ENCODE peak calls at places on chromosome 13, in six cellular contexts. M is activated T-cell treated with anti-CD3 and anti-CD28 coated beads for 48 hours; B is fibroblast of lung; Y is endothelial cell; Z is glutamatergic neuron; W is natural killer cell treated with Interleukin-12 subunit alpha and Interleukin-12 subunit beta and Interleukin-15 and Interleukin-18, amount 100 ng/mL, for 72 hours. F is an unnamed sample.

GRCh38 chr13:27442071-27442647 is 8.2 kb downstream of the MTIF3 start:
- DNase-seq in M (no peak), B (no peak), Y (no peak), Z (no peak), W (no peak), F (no peak)

GRCh38 chr13:51913421-51914136 is 51.8 kb downstream of the CCDC70 start:
- DNase-seq in M (no peak), B (no peak), Y (peak), Z (peak), W (no peak), F (no peak)

GRCh38 chr13:19591864-19592263 is 30.5 kb upstream of the TPTE2 start:
- DNase-seq in M (no peak), B (no peak), Y (no peak), Z (no peak), W (no peak), F (no peak)

GRCh38 chr13:51148952-51149573 is 38.0 kb upstream of the C13orf42 start:
- DNase-seq in M (no peak), B (peak), Y (peak), Z (peak), W (no peak), F (peak)

GRCh38 chr13:49759503-49759902 is 33.0 kb downstream of the KPNA3 start:
- DNase-seq in M (no peak), B (no peak), Y (no peak), Z (no peak), W (no peak), F (no peak)

GRCh38 chr13:50713849-50714248 is 129.6 kb downstream of the DLEU7 start:
- DNase-seq in M (no peak), B (peak), Y (no peak), Z (no peak), W (peak), F (no peak)

GRCh38 chr13:26688286-26688685 is 72.3 kb downstream of the GPR12 start:
- DNase-seq in M (no peak), B (no peak), Y (no peak), Z (no peak), W (no peak), F (no peak)

GRCh38 chr13:47175172-47175806 is 278.4 kb upstream of the HTR2A start:
- DNase-seq in M (no peak), B (peak), Y (no peak), Z (no peak), W (no peak), F (no peak)

GRCh38 chr13:33615436-33615835 is 202.5 kb upstream of the RFC3 start:
- DNase-seq in M (no peak), B (no peak), Y (no peak), Z (no peak), W (no peak), F (no peak)

GRCh38 chr13:39616087-39616694 is 13.2 kb upstream of the LHFPL6 start:
- DNase-seq in M (no peak), B (peak), Y (peak), Z (peak), W (no peak), F (peak)

GRCh38 chr13:102651392-102651791 is 43.5 kb downstream of the METTL21C start:
- DNase-seq in M (no peak), B (peak), Y (no peak), Z (no peak), W (no peak), F (no peak)

GRCh38 chr13:95704510-95704909 is 27.6 kb downstream of the DNAJC3 start:
- DNase-seq in M (no peak), B (no peak), Y (no peak), Z (no peak), W (no peak), F (no peak)

GRCh38 chr13:21240586-21240985 is 64.1 kb downstream of the MRPL57 start:
- DNase-seq in M (no peak), B (peak), Y (no peak), Z (no peak), W (no peak), F (no peak)

GRCh38 chr13:113403255-113404104 is 39.5 kb upstream of the GRTP1 start:
- DNase-seq in M (no peak), B (no peak), Y (no peak), Z (no peak), W (no peak), F (no peak)

GRCh38 chr13:43544011-43544410 is 242.8 kb downstream of the ENOX1 start:
- DNase-seq in M (no peak), B (peak), Y (no peak), Z (no peak), W (no peak), F (no peak)

GRCh38 chr13:83121904-83122303 is 760.4 kb downstream of the SLITRK1 start:
- DNase-seq in M (no peak), B (peak), Y (no peak), Z (no peak), W (no peak), F (no peak)

GRCh38 chr13:33676700-33677048 is 141.3 kb upstream of the RFC3 start:
- DNase-seq in M (no peak), B (peak), Y (no peak), Z (no peak), W (no peak), F (peak)

GRCh38 chr13:28048768-28049167 is 51.6 kb downstream of the FLT3 start:
- DNase-seq in M (no peak), B (no peak), Y (no peak), Z (no peak), W (no peak), F (no peak)

GRCh38 chr13:114106526-114106925 is 25.9 kb downstream of the RASA3 start:
- DNase-seq in M (no peak), B (no peak), Y (no peak), Z (no peak), W (no peak), F (no peak)

GRCh38 chr13:100209857-100210580 is 121.1 kb downstream of the PCCA start:
- DNase-seq in M (no peak), B (peak), Y (no peak), Z (no peak), W (no peak), F (no peak)

GRCh38 chr13:20127263-20127562 is 33.6 kb downstream of the GJA3 start:
- DNase-seq in M (no peak), B (no peak), Y (no peak), Z (no peak), W (no peak), F (no peak)

GRCh38 chr13:22017226-22017625 is 346.4 kb downstream of the FGF9 start:
- DNase-seq in M (no peak), B (no peak), Y (no peak), Z (no peak), W (no peak), F (no peak)

GRCh38 chr13:27053235-27053884 is 118.3 kb downstream of the USP12 start:
- DNase-seq in M (no peak), B (no peak), Y (no peak), Z (no peak), W (no peak), F (no peak)

GRCh38 chr13:98890186-98890585 is 87.7 kb downstream of the DOCK9 start:
- DNase-seq in M (peak), B (peak), Y (no peak), Z (no peak), W (no peak), F (peak)

GRCh38 chr13:64688893-64689677 is 2541.1 kb downstream of the PCDH9 start:
- DNase-seq in M (no peak), B (peak), Y (no peak), Z (no peak), W (no peak), F (no peak)

GRCh38 chr13:40190656-40191100 is 475.8 kb downstream of the FOXO1 start:
- DNase-seq in M (no peak), B (peak), Y (no peak), Z (no peak), W (no peak), F (peak)